ENCODE peak calls at places on chromosomes 5 and 9, in ten cellular contexts. S is heart left ventricle, A is sigmoid colon, C is testis, X is transverse colon, W is uterus, R is stomach, M is endothelial cell of umbilical vein, K is IMR-90, P is right lobe of liver. B is an unnamed sample.

GRCh38 chr5:7856855-7857254 is 5.9 kb upstream of the CFAP90 start:
- DNase-seq in S (peak; percentile 26), A (no peak), C (peak; percentile 21), X (peak; percentile 10), W (no peak), R (no peak), M (peak; percentile 13), K (peak; percentile 28), P (no peak), B (peak; percentile 21)

GRCh38 chr5:134583821-134584220 is 48.8 kb downstream of the SAR1B start:
- DNase-seq in S (no peak), A (no peak), C (no peak), X (no peak), W (no peak), R (no peak), M (no peak), K (no peak), P (no peak), B (no peak)

GRCh38 chr5:18961234-18961633 is 1026.8 kb downstream of the CDH18 start:
- DNase-seq in S (no peak), A (no peak), C (no peak), X (no peak), W (no peak), R (no peak), M (no peak), K (no peak), P (no peak), B (no peak)

GRCh38 chr5:98314262-98314661 is 459.2 kb upstream of the RGMB start:
- DNase-seq in S (no peak), A (no peak), C (no peak), X (no peak), W (no peak), R (no peak), M (peak; percentile 68), K (peak; percentile 92), P (no peak), B (no peak)

GRCh38 chr5:130550553-130550940 is 614.5 kb downstream of the HINT1 start:
- DNase-seq in S (no peak), A (no peak), C (no peak), X (no peak), W (no peak), R (no peak), M (peak; percentile 2), K (no peak), P (no peak), B (no peak)

GRCh38 chr9:5644522-5644921 is 15.6 kb downstream of the RIC1 start:
- DNase-seq in S (no peak), A (no peak), C (no peak), X (no peak), W (no peak), R (no peak), M (no peak), K (peak; percentile 16), P (no peak), B (no peak)

GRCh38 chr9:120152295-120152694 is 427.7 kb downstream of the CDK5RAP2 start:
- DNase-seq in S (no peak), A (no peak), C (peak; percentile 31), X (no peak), W (no peak), R (no peak), M (no peak), K (no peak), P (no peak), B (no peak)

GRCh38 chr9:96604005-96604320 is 15.7 kb downstream of the CDC14B start:
- DNase-seq in S (no peak), A (peak; percentile 75), C (no peak), X (no peak), W (peak; percentile 56), R (no peak), M (no peak), K (no peak), P (peak; percentile 32), B (no peak)

GRCh38 chr9:75051285-75051684 is 23.2 kb upstream of the CARNMT1 start:
- DNase-seq in S (no peak), A (no peak), C (no peak), X (no peak), W (no peak), R (no peak), M (no peak), K (no peak), P (no peak), B (no peak)

GRCh38 chr5:116451905-116452450 is 122.6 kb downstream of the SEMA6A start:
- DNase-seq in S (no peak), A (no peak), C (no peak), X (no peak), W (no peak), R (no peak), M (no peak), K (no peak), P (no peak), B (no peak)

GRCh38 chr5:179798144-179798770 is 4.5 kb downstream of the LTC4S start:
- DNase-seq in S (peak; percentile 18), A (peak; percentile 58), C (no peak), X (no peak), W (no peak), R (no peak), M (no peak), K (no peak), P (no peak), B (no peak)

GRCh38 chr9:114718801-114719221 is 36.8 kb upstream of the TEX48 start:
- DNase-seq in S (no peak), A (no peak), C (no peak), X (peak; percentile 35), W (no peak), R (peak; percentile 59), M (no peak), K (no peak), P (no peak), B (no peak)

GRCh38 chr9:38061326-38061947 is 7.6 kb downstream of the SHB start:
- DNase-seq in S (no peak), A (peak; percentile 53), C (no peak), X (no peak), W (no peak), R (no peak), M (no peak), K (no peak), P (no peak), B (no peak)

GRCh38 chr5:78523314-78524193 is 125.0 kb downstream of the LHFPL2 start:
- DNase-seq in S (no peak), A (no peak), C (no peak), X (no peak), W (no peak), R (no peak), M (peak; percentile 98), K (no peak), P (peak; percentile 43), B (no peak)

GRCh38 chr5:39539470-39539869 is 114.7 kb upstream of the DAB2 start:
- DNase-seq in S (no peak), A (no peak), C (peak; percentile 54), X (no peak), W (no peak), R (no peak), M (no peak), K (no peak), P (no peak), B (peak; percentile 53)

GRCh38 chr5:111749303-111750026 is 7.5 kb downstream of the NREP start:
- DNase-seq in S (no peak), A (no peak), C (no peak), X (no peak), W (no peak), R (no peak), M (no peak), K (peak; percentile 70), P (no peak), B (no peak)
- H3K27ac ChIP-seq in S (no peak overlapping the region), A (peak overlapping the region; percentile 52), C (no peak overlapping the region), X (no peak overlapping the region), W (no peak overlapping the region), R (no peak overlapping the region), M (no peak overlapping the region), K (peak overlapping the region; percentile 64), P (no peak overlapping the region), B (peak overlapping the region; percentile 77)

GRCh38 chr9:95284667-95285066 is 32.8 kb downstream of the FANCC start:
- DNase-seq in S (no peak), A (no peak), C (no peak), X (no peak), W (no peak), R (no peak), M (no peak), K (no peak), P (peak; percentile 35), B (no peak)

GRCh38 chr9:95284152-95284551 is 33.4 kb downstream of the FANCC start:
- DNase-seq in S (no peak), A (no peak), C (no peak), X (no peak), W (no peak), R (no peak), M (no peak), K (peak; percentile 94), P (no peak), B (no peak)

GRCh38 chr9:95283678-95284077 is 33.8 kb downstream of the FANCC start:
- DNase-seq in S (no peak), A (no peak), C (no peak), X (no peak), W (no peak), R (no peak), M (no peak), K (no peak), P (no peak), B (no peak)

GRCh38 chr9:95280745-95281144 is 36.8 kb downstream of the FANCC start:
- DNase-seq in S (no peak), A (no peak), C (no peak), X (no peak), W (no peak), R (no peak), M (no peak), K (no peak), P (no peak), B (no peak)

GRCh38 chr9:95282332-95282731 is 35.2 kb downstream of the FANCC start:
- DNase-seq in S (no peak), A (no peak), C (no peak), X (no peak), W (no peak), R (no peak), M (no peak), K (no peak), P (no peak), B (no peak)
- H3K4me3 ChIP-seq in S (no peak overlapping the region), A (no peak overlapping the region), C (no peak overlapping the region), X (no peak overlapping the region), W (no peak overlapping the region), R (no peak overlapping the region), M (no peak overlapping the region), K (no peak overlapping the region), P (no peak overlapping the region), B (no peak overlapping the region)

DNA sequence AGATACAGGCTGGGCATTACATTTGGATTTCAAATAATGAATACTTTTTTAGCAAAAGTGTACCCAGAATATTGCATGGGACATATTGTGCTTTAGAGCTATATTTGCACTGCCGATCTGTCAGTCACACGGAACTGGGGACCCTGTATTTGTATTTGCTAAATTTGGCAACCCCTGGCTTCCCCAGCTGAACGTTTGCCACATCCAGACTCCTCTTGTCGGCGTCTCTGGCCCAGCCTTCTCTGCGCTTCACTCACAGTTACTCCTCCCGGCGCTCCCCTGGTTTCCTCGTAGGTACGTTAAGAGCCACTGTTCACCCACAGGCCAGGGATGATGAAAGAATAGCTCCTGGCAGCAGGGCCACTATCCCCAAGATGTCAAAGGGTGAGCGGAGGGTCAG is 58.7 kb downstream of the NSUN2 start:
- DNase-seq in S (no peak), A (no peak), C (no peak), X (no peak), W (no peak), R (no peak), M (no peak), K (no peak), P (no peak), B (no peak)
- TF ChIP-seq POLR2A in S (no peak), A (no peak), C (no peak), X (no peak), W (no peak), R (no peak), M (no peak), K (no peak), P (no peak), B (no peak)

GRCh38 chr5:174145091-174145490 is 99.6 kb downstream of the NSG2 start:
- DNase-seq in S (no peak), A (no peak), C (no peak), X (no peak), W (no peak), R (no peak), M (no peak), K (no peak), P (no peak), B (no peak)
- H3K27ac ChIP-seq in S (no peak overlapping the region), A (no peak overlapping the region), C (no peak overlapping the region), X (no peak overlapping the region), W (no peak overlapping the region), R (no peak overlapping the region), M (no peak overlapping the region), K (no peak overlapping the region), P (no peak overlapping the region), B (no peak overlapping the region)

B was measured in adrenal gland.